ENCODE peak calls at places on chromosomes 6 and 20, in seven cellular contexts. W is AG10803, F is DND-41, O is A549, U is cardiac fibroblast, M is lower leg skin, L is cardiac muscle cell. H is an unnamed sample.

GRCh38 chr20:2914160-2914559 is 40.9 kb downstream of the PTPRA start:
- DNase-seq in W (no peak), L (peak; percentile 46), U (peak; percentile 20), F (no peak), M (no peak), O (peak; percentile 38), H (no peak)

GRCh38 chr6:161414180-161414579 is 140.3 kb upstream of the AGPAT4 start:
- DNase-seq in U (no peak), F (no peak), L (no peak), M (no peak), O (no peak), W (no peak), H (no peak)

GRCh38 chr20:56979125-56979524 is 287.3 kb downstream of the BMP7 start:
- DNase-seq in F (no peak), M (no peak), U (no peak), W (no peak), L (no peak), O (no peak), H (no peak)

GRCh38 chr20:32636821-32637220 is 36.9 kb downstream of the C20orf203 start:
- DNase-seq in O (no peak), L (peak; percentile 24), M (no peak), F (no peak), U (no peak), W (no peak), H (no peak)

GRCh38 chr6:138509371-138509770 is 10.1 kb upstream of the NHSL1 start:
- DNase-seq in U (peak; percentile 74), F (peak; percentile 18), M (no peak), W (peak; percentile 48), L (peak; percentile 51), O (peak; percentile 62), H (no peak)

GRCh38 chr20:24341781-24342180 is 127.6 kb upstream of the SYNDIG1 start:
- DNase-seq in M (no peak), F (no peak), U (peak; percentile 2), W (no peak), O (no peak), L (no peak), H (no peak)

GRCh38 chr6:43113431-43114260 is 37.5 kb downstream of the PTK7 start:
- DNase-seq in O (no peak), U (no peak), W (no peak), L (peak; percentile 31), F (no peak), M (no peak), H (no peak)

GRCh38 chr6:2748183-2748582 is 2.5 kb downstream of the MYLK4 start:
- DNase-seq in U (no peak), M (no peak), F (no peak), W (no peak), L (no peak), O (no peak), H (no peak)

GRCh38 chr6:151690303-151690702 is 117.2 kb upstream of the ESR1 start:
- DNase-seq in M (no peak), U (peak; percentile 62), L (no peak), W (peak; percentile 37), F (no peak), O (no peak), H (no peak)

GRCh38 chr6:153787341-153787606 is 251.8 kb upstream of the OPRM1 start:
- DNase-seq in F (no peak), W (no peak), L (no peak), U (no peak), M (no peak), O (no peak), H (no peak)

GRCh38 chr6:153790881-153791473 is 248.1 kb upstream of the OPRM1 start:
- DNase-seq in U (peak; percentile 46), O (peak; percentile 10), L (peak; percentile 49), F (peak; percentile 6), W (no peak), M (no peak), H (no peak)

GRCh38 chr6:153790048-153790447 is 249.0 kb upstream of the OPRM1 start:
- DNase-seq in M (no peak), O (peak; percentile 43), F (no peak), L (no peak), W (peak; percentile 8), U (peak; percentile 96), H (peak; percentile 52)
- TF ChIP-seq CTCF in M (no peak), O (no peak), F (peak; percentile 18), L (peak; percentile 12), W (no peak), U (peak; percentile 46), H (peak; percentile 13)

GRCh38 chr20:1392693-1393506 is at the start of gene FKBP1A:
- DNase-seq in L (peak; percentile 93), M (peak; percentile 97), F (peak; percentile 95), W (peak; percentile 88), O (peak; percentile 91), U (peak; percentile 88), H (peak; percentile 64)
- TF ChIP-seq CTCF in L (no peak), M (no peak), F (no peak), W (no peak), O (no peak), U (no peak), H (no peak)

DNA sequence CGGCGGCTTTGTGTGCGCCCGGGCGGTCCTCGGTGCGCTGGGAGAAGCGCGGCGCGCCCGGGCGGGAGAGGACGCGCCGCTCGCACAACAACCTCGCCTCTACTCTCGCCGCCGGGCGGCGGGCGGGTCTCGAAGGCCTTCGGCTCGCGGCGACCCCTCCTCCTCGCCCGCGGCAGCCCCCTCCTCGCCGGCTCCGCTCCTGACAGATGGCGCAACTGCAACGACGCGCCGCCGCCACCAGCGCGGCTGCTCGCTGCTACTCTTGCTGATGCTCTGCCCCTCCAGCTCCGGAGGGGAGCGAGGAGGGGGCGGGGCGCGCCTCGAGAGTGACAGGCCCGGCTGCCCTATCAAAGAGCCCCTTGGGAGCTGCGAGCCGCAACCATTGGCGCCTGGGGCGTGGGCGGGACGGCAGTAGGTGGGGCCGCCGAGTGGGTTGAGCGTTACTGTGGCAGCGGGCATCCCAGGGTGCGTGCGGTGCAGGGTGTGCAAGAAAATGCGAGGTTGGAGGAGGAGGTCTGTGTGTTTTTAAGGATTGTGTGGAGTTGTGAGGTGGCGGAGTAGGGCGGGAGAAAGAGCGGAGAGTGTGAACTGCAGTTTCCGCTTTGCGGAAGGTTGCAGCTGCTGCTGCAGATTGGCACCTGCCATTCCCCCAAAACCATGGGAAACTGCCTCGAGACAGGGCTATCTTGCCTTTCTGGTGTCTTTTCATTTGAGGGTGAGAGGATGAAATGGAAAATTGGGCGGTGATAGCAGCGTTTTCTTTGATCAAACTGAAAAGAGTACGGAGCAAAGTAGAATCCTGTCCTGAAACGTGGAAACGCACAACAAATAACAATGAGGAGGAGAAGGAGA is at the start of gene FYN:
- DNase-seq in L (peak; percentile 98), W (peak; percentile 95), F (peak; percentile 99), U (peak; percentile 96), O (peak; percentile 89), M (peak; percentile 100), H (peak; percentile 81)
- TF ChIP-seq CTCF in L (no peak), W (peak; percentile 30), F (peak; percentile 55), U (peak; percentile 48), O (no peak), M (no peak), H (no peak)

GRCh38 chr6:34338377-34338776 is 54.1 kb downstream of the NUDT3 start:
- DNase-seq in M (no peak), U (no peak), O (no peak), F (no peak), W (no peak), L (no peak), H (no peak)

GRCh38 chr6:34332255-34333198 is 59.9 kb downstream of the NUDT3 start:
- DNase-seq in W (no peak), U (no peak), F (no peak), O (no peak), L (no peak), M (no peak), H (no peak)

GRCh38 chr6:34331361-34332050 is 61.0 kb downstream of the NUDT3 start:
- DNase-seq in U (peak; percentile 41), M (no peak), W (no peak), L (no peak), O (no peak), F (no peak), H (peak; percentile 34)

GRCh38 chr6:34334796-34335416 is 57.6 kb downstream of the NUDT3 start:
- DNase-seq in L (no peak), U (peak; percentile 11), M (no peak), W (peak; percentile 21), O (no peak), F (no peak), H (peak; percentile 82)

GRCh38 chr6:34333858-34334257 is 58.6 kb downstream of the NUDT3 start:
- DNase-seq in W (no peak), U (no peak), O (no peak), F (no peak), M (no peak), L (peak; percentile 40), H (no peak)
- TF ChIP-seq CTCF in W (no peak), U (no peak), O (no peak), F (no peak), M (no peak), L (no peak), H (no peak)

GRCh38 chr6:166104872-166105271 is 62.8 kb downstream of the TBXT start:
- DNase-seq in O (no peak), L (no peak), U (no peak), M (no peak), W (no peak), F (no peak), H (no peak)

GRCh38 chr6:166105341-166106075 is 62.1 kb downstream of the TBXT start:
- DNase-seq in O (no peak), L (no peak), W (no peak), F (no peak), U (no peak), M (no peak), H (no peak)

GRCh38 chr6:166109608-166110007 is 58.0 kb downstream of the TBXT start:
- DNase-seq in W (no peak), O (no peak), M (no peak), F (no peak), L (no peak), U (no peak), H (no peak)

GRCh38 chr6:166104107-166104506 is 63.5 kb downstream of the TBXT start:
- DNase-seq in W (peak; percentile 70), F (no peak), M (no peak), U (peak; percentile 11), L (no peak), O (no peak), H (no peak)

GRCh38 chr6:166106076-166106686 is 61.5 kb downstream of the TBXT start:
- DNase-seq in L (peak; percentile 83), F (peak; percentile 80), W (peak; percentile 61), M (peak; percentile 91), O (peak; percentile 72), U (peak; percentile 78), H (peak; percentile 14)
- TF ChIP-seq CTCF in L (peak; percentile 87), F (peak; percentile 100), W (peak; percentile 93), M (peak; percentile 31), O (peak; percentile 85), U (peak; percentile 89), H (peak; percentile 88)

DNA sequence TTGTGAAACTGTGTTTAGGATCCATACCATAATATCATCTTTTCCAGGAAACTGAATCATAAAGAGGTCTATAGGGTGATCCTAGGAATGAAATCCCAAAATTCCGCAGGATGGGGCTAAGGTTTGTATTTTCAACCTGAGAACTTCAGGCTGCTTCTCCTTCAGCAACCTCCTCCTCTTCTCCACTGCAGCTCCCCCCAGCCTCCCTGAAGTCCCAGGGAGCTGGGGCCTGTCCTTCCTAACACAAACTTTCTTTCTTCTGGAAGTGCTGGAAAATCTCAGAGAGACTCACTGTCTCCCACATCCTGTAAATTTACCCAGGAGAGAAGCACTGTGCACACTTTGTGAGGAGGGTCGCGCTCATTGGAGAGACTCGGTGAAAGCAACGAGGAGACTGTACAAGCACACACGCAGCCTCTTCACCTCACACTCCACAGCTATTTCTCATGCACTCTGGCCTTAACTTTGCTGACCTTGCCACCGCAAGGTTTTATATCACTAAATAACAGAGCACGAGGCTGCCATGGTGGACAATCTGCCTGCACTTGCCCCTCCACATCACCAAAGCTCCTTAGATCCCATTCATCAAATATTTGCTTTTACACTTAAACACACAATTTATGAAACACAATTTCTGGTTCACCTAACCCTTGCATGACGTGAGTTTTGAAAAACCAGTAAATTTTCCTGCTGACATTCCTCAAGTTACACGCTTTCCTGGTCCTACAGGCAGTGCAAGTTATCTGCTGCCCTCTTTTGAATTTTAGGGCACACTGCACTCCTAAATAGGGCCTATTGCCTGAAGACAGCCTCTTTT is 14.3 kb downstream of the ID4 start:
- DNase-seq in W (peak; percentile 78), L (peak; percentile 81), F (no peak), O (peak; percentile 72), U (peak; percentile 81), M (no peak), H (peak; percentile 67)
- TF ChIP-seq CTCF in W (peak; percentile 100), L (peak; percentile 97), F (peak; percentile 73), O (peak; percentile 73), U (peak; percentile 97), M (peak; percentile 55), H (peak; percentile 95)

H was measured in retinal pigment epithelial cell.